ENCODE peak calls at places on chromosomes 4 and X, in eight cellular contexts. A is iris pigment epithelial cell; V is epithelial cell of proximal tubule; B is stimulated activated CD4-positive, alpha-beta T cell treated with anti-CD3 and anti-CD28 coated beads, TNF-alpha, amount 100 ng/mL, for 4 hours; X is CD4-positive, CD25-positive, alpha-beta regulatory T cell; R is NCI-H2081 treated with DMSO at 0.1 percent for 48 hours; I is activated T-cell treated with anti-CD3 and anti-CD28 coated beads for 24 hours; O is substantia nigra. W is an unnamed sample.

GRCh38 chr4:17447675-17448298 is 64.1 kb downstream of the QDPR start:
- DNase-seq in X (peak), V (peak), A (peak), I (peak), R (peak), B (peak), O (peak), W (peak)

GRCh38 chr4:6001965-6002833 is 16.0 kb downstream of the C4orf50 start:
- DNase-seq in V (no peak), B (no peak), X (no peak), I (no peak), O (no peak), A (no peak), R (no peak), W (no peak)

GRCh38 chrX:16177260-16177659 is 10.0 kb downstream of the MAGEB17 start:
- DNase-seq in R (no peak), O (no peak), A (no peak), I (no peak), B (no peak), V (no peak), X (no peak), W (no peak)

GRCh38 chr4:141502755-141503154 is 133.6 kb upstream of the IL15 start:
- DNase-seq in X (no peak), R (no peak), I (no peak), V (no peak), A (no peak), O (no peak), B (no peak), W (no peak)

GRCh38 chrX:38669425-38669824 is 108.1 kb downstream of the TSPAN7 start:
- DNase-seq in V (no peak), R (no peak), I (no peak), B (peak), X (peak), O (no peak), A (no peak), W (no peak)

GRCh38 chr4:42655921-42656735 is 777 bp downstream of the ATP8A1 start:
- DNase-seq in V (no peak), O (peak), I (no peak), A (peak), R (no peak), B (peak), X (peak), W (peak)

GRCh38 chrX:123860983-123861382 is 1.1 kb downstream of the XIAP start:
- DNase-seq in A (peak), V (no peak), O (no peak), X (no peak), B (no peak), I (no peak), R (no peak), W (peak)

GRCh38 chr4:96916731-96917130 is 1076.8 kb downstream of the PDHA2 start:
- DNase-seq in B (no peak), A (no peak), I (no peak), X (no peak), R (no peak), O (no peak), V (no peak), W (no peak)

GRCh38 chr4:61094854-61095598 is 105.1 kb upstream of the ADGRL3 start:
- DNase-seq in B (no peak), O (no peak), V (no peak), X (no peak), I (no peak), A (no peak), R (no peak), W (no peak)

GRCh38 chr4:153249199-153250154 is 45.2 kb downstream of the TRIM2 start:
- DNase-seq in X (peak), B (peak), O (peak), A (peak), R (peak), I (peak), V (no peak), W (peak)

GRCh38 chr4:144451771-144452170 is 194.2 kb upstream of the HHIP start:
- DNase-seq in A (no peak), X (no peak), I (no peak), O (no peak), B (no peak), V (no peak), R (no peak), W (no peak)

GRCh38 chrX:9874483-9874882 is 88.3 kb downstream of the SHROOM2 start:
- DNase-seq in O (no peak), B (no peak), R (no peak), X (no peak), A (no peak), V (no peak), I (no peak), W (peak)

GRCh38 chr4:4837921-4838601 is 21.4 kb upstream of the MSX1 start:
- DNase-seq in V (no peak), I (no peak), B (no peak), A (peak), O (no peak), X (no peak), R (no peak), W (peak)

GRCh38 chr4:3780347-3781171 is 14.4 kb downstream of the ADRA2C start:
- DNase-seq in I (no peak), O (no peak), B (no peak), V (no peak), A (no peak), X (no peak), R (no peak), W (no peak)

GRCh38 chr4:41957634-41958033 is 22.4 kb downstream of the TMEM33 start:
- DNase-seq in B (no peak), O (no peak), V (no peak), A (peak), X (peak), I (no peak), R (no peak), W (peak)

GRCh38 chr4:79078339-79078738 is 139.1 kb upstream of the PAQR3 start:
- DNase-seq in I (no peak), B (no peak), A (no peak), O (no peak), X (no peak), V (no peak), R (no peak), W (no peak)

GRCh38 chr4:85580489-85580888 is 105.5 kb downstream of the ARHGAP24 start:
- DNase-seq in X (no peak), B (no peak), A (no peak), V (no peak), I (no peak), O (no peak), R (no peak), W (no peak)

GRCh38 chrX:78957768-78958130 is 12.6 kb downstream of the P2RY10 start:
- DNase-seq in X (no peak), I (no peak), O (no peak), R (no peak), V (no peak), A (no peak), B (no peak), W (no peak)

GRCh38 chr4:128528793-128529553 is 241.4 kb upstream of the PGRMC2 start:
- DNase-seq in X (no peak), B (no peak), A (peak), R (no peak), I (no peak), O (no peak), V (peak), W (peak)

GRCh38 chrX:138756234-138756633 is 44.7 kb upstream of the FGF13 start:
- DNase-seq in I (no peak), B (no peak), X (no peak), A (peak), O (no peak), V (no peak), R (no peak), W (peak)

GRCh38 chr4:3862640-3863420 is 96.6 kb downstream of the ADRA2C start:
- DNase-seq in A (no peak), I (no peak), O (no peak), X (no peak), R (no peak), V (no peak), B (no peak), W (no peak)

GRCh38 chr4:5224340-5224739 is 173.1 kb downstream of the STK32B start:
- DNase-seq in O (no peak), I (no peak), R (no peak), V (no peak), X (no peak), A (no peak), B (no peak), W (no peak)

GRCh38 chr4:168598191-168598590 is 101.3 kb downstream of the PALLD start:
- DNase-seq in O (no peak), B (no peak), A (no peak), X (no peak), R (no peak), V (no peak), I (no peak), W (no peak)

GRCh38 chr4:80058740-80059139 is 14.3 kb downstream of the ANTXR2 start:
- DNase-seq in B (no peak), X (peak), R (no peak), A (no peak), O (no peak), V (no peak), I (no peak), W (no peak)

GRCh38 chrX:69077895-69078455 is 87.3 kb downstream of the PJA1 start:
- DNase-seq in X (no peak), V (no peak), I (no peak), O (no peak), R (no peak), A (no peak), B (no peak), W (no peak)

GRCh38 chr4:48710446-48711209 is 69.5 kb downstream of the FRYL start:
- DNase-seq in X (no peak), V (no peak), B (no peak), R (no peak), I (no peak), O (no peak), A (peak), W (no peak)

GRCh38 chr4:89158884-89159503 is 47.7 kb downstream of the TIGD2 start:
- DNase-seq in A (peak), V (no peak), X (peak), I (no peak), B (no peak), R (peak), O (no peak), W (peak)

GRCh38 chr4:74632634-74633033 is 161.7 kb downstream of the BTC start:
- DNase-seq in B (peak), A (peak), V (peak), O (no peak), I (peak), X (no peak), R (no peak), W (peak)

GRCh38 chrX:40282901-40283674 is 185.3 kb upstream of the BCOR start:
- DNase-seq in O (no peak), I (no peak), R (no peak), B (no peak), X (no peak), A (no peak), V (no peak), W (no peak)

W was measured in PC-3.